ENCODE peak calls at places on chromosomes 6 and 20, in five cellular contexts. D, T, Y, M and P are unnamed samples.

GRCh38 chr6:35686873-35687557 is 1.7 kb downstream of the FKBP5 start:
- DNase-seq in D (no peak), T (no peak), Y (no peak), M (no peak), P (no peak)

GRCh38 chr6:126919947-126920346 is 198.5 kb upstream of the RSPO3 start:
- DNase-seq in D (no peak), T (peak; percentile 58), Y (peak; percentile 79), M (no peak), P (no peak)

GRCh38 chr6:35259194-35259945 is at the start of gene ZNF76:
- DNase-seq in D (peak; percentile 67), T (peak; percentile 87), Y (peak; percentile 93), M (peak; percentile 99), P (peak; percentile 99)

GRCh38 chr6:135212935-135213334 is 31.8 kb downstream of the MYB start:
- DNase-seq in D (no peak), T (no peak), Y (no peak), M (no peak), P (no peak)

GRCh38 chr20:25486377-25486776 is 78.9 kb downstream of the GINS1 start:
- DNase-seq in D (no peak), T (peak; percentile 61), Y (peak; percentile 15), M (peak; percentile 44), P (no peak)

GRCh38 chr20:10064611-10065010 is 29.8 kb downstream of the ANKEF1 start:
- DNase-seq in D (no peak), T (no peak), Y (no peak), M (no peak), P (no peak)

GRCh38 chr6:161038229-161039003 is 46.8 kb downstream of the MAP3K4 start:
- DNase-seq in D (no peak), T (peak; percentile 74), Y (peak; percentile 5), M (peak; percentile 24), P (no peak)

GRCh38 chr6:149939909-149940672 is 1.7 kb upstream of the ULBP2 start:
- DNase-seq in D (no peak), T (no peak), Y (no peak), M (no peak), P (no peak)

GRCh38 chr6:3369985-3370360 is 86.9 kb downstream of the SLC22A23 start:
- DNase-seq in D (no peak), T (no peak), Y (no peak), M (no peak), P (no peak)

GRCh38 chr6:162940426-162940825 is 212.7 kb downstream of the PACRG start:
- DNase-seq in D (no peak), T (no peak), Y (no peak), M (no peak), P (no peak)

GRCh38 chr6:108564178-108564577 is 3.5 kb downstream of the FOXO3 start:
- DNase-seq in D (no peak), T (no peak), Y (peak; percentile 48), M (no peak), P (no peak)

GRCh38 chr6:43969158-43969981 is 157.9 kb downstream of the MRPL14 start:
- DNase-seq in D (no peak), T (no peak), Y (no peak), M (no peak), P (no peak)

GRCh38 chr6:21325201-21325856 is 268.2 kb upstream of the SOX4 start:
- DNase-seq in D (no peak), T (no peak), Y (no peak), M (no peak), P (no peak)

GRCh38 chr6:144248470-144249301 is 36.4 kb upstream of the UTRN start:
- DNase-seq in D (no peak), T (peak; percentile 62), Y (no peak), M (no peak), P (no peak)

GRCh38 chr6:158559895-158560786 is at the start of gene TMEM181:
- DNase-seq in D (peak; percentile 9), T (no peak), Y (peak; percentile 80), M (peak; percentile 89), P (peak; percentile 87)

GRCh38 chr6:15073344-15073789 is 172.5 kb upstream of the JARID2 start:
- DNase-seq in D (no peak), T (no peak), Y (no peak), M (no peak), P (no peak)

GRCh38 chr6:139597781-139598368 is 223.4 kb upstream of the CITED2 start:
- DNase-seq in D (no peak), T (peak; percentile 88), Y (peak; percentile 18), M (peak; percentile 51), P (peak; percentile 78)

GRCh38 chr6:30763618-30764489 is 19.5 kb upstream of the IER3 start:
- DNase-seq in D (no peak), T (no peak), Y (peak; percentile 97), M (no peak), P (peak; percentile 73)

GRCh38 chr20:430091-430999 is 22.2 kb downstream of the RBCK1 start:
- DNase-seq in D (no peak), T (no peak), Y (no peak), M (no peak), P (no peak)

GRCh38 chr6:154206984-154207383 is 149.6 kb downstream of the IPCEF1 start:
- DNase-seq in D (no peak), T (no peak), Y (no peak), M (no peak), P (no peak)

GRCh38 chr6:107823047-107823557 is 1.0 kb downstream of the SCML4 start:
- DNase-seq in D (no peak), T (no peak), Y (no peak), M (no peak), P (no peak)

GRCh38 chr6:118968416-118968815 is 33.5 kb upstream of the MCM9 start:
- DNase-seq in D (no peak), T (no peak), Y (peak; percentile 44), M (no peak), P (no peak)

GRCh38 chr6:46914279-46914810 is 7.4 kb downstream of the ADGRF5 start:
- DNase-seq in D (no peak), T (no peak), Y (peak; percentile 96), M (no peak), P (no peak)

GRCh38 chr20:57770852-57771746 is 61.3 kb upstream of the PMEPA1 start:
- DNase-seq in D (no peak), T (no peak), Y (no peak), M (no peak), P (peak; percentile 37)

GRCh38 chr6:42046491-42047219 is 3.7 kb upstream of the TAF8 start:
- DNase-seq in D (no peak), T (no peak), Y (peak; percentile 36), M (no peak), P (no peak)

GRCh38 chr6:38004908-38005307 is 185.4 kb downstream of the ZFAND3 start:
- DNase-seq in D (no peak), T (no peak), Y (no peak), M (no peak), P (no peak)

GRCh38 chr6:166459906-166460305 is 77.2 kb upstream of the MPC1 start:
- DNase-seq in D (no peak), T (no peak), Y (no peak), M (no peak), P (no peak)

GRCh38 chr6:166459272-166459671 is 76.5 kb upstream of the MPC1 start:
- DNase-seq in D (no peak), T (no peak), Y (no peak), M (no peak), P (no peak)

GRCh38 chr6:166453651-166454050 is 70.9 kb upstream of the MPC1 start:
- DNase-seq in D (no peak), T (no peak), Y (no peak), M (no peak), P (no peak)

GRCh38 chr6:166454692-166455515 is 72.2 kb upstream of the MPC1 start:
- DNase-seq in D (no peak), T (no peak), Y (no peak), M (no peak), P (no peak)

DNA sequence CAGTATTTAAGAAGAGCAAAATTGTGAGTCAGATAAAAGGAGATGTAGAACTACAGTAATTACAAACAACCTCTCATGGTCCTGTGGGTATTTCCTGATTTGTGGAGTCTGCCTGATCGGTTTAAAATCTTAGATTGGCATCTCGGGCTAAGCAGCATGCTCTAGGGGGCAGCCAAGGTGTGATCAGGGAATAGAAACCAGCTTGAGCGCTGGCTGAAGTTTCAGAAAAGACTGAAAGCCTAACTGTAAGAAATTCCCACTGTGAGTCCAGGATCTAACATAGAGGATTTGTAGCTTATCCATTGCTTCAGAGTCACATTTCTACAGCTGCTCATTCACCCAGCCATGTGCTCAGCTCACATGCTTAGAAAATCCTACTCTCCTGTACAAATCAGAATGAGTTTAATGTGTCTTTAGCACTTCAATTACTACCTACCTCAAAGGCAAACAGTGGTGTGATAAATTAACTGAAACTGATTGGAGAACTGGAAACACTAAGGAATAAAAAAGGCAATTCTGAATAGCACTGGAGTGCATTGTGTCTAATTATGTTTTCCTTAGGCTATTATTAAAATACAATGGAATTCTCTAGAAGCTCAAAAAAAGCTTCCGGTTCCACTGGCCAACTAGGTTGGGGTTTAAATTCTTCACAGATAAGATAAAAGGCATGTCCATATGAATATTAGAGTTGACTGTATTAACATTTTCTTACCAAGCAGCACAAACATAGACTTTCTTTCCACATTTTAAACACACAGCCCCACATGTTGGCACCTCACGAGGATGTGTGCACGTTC is 73.8 kb upstream of the MPC1 start:
- DNase-seq in D (no peak), T (peak; percentile 2), Y (peak; percentile 68), M (no peak), P (no peak)
- TF ChIP-seq CTCF in D (no peak), T (peak; percentile 30), Y (peak; percentile 24), M (peak; percentile 40), P (peak; percentile 40)

GRCh38 chr6:152478377-152479010 is 158.7 kb downstream of the SYNE1 start:
- DNase-seq in D (no peak), T (no peak), Y (no peak), M (no peak), P (no peak)
- TF ChIP-seq CTCF in D (no peak), T (no peak), Y (no peak), M (no peak), P (no peak)

GRCh38 chr6:105896821-105897095 is 189.4 kb upstream of the PRDM1 start:
- DNase-seq in D (no peak), T (no peak), Y (no peak), M (no peak), P (peak; percentile 71)
- TF ChIP-seq CTCF in D (no peak), T (no peak), Y (no peak), M (no peak), P (no peak)

DNA sequence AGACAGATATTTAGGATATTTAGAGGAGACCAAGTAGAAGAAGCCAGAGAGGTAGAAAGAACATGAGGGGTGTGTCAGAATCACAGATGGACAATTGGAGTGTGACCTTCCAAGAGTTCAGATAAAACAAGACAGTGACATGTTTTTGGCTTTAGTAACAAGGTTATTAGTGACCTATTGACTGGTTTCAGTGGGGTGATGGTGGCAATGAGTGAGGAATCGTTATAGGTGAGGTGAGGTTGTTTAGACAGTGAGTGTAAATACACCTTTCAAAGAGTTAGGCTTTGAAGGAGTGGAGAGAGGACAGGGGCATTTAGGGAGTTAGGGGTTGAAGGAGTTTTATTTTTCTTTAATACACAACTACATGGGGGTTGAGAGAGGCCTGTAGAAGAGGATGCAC is 3.2 kb downstream of the SNRNP48 start:
- DNase-seq in D (no peak), T (no peak), Y (no peak), M (no peak), P (no peak)
- TF ChIP-seq CTCF in D (no peak), T (no peak), Y (no peak), M (no peak), P (no peak)

GRCh38 chr6:55943329-55943728 is 67.9 kb upstream of the BMP5 start:
- DNase-seq in D (no peak), T (no peak), Y (no peak), M (no peak), P (no peak)

GRCh38 chr6:55937227-55937626 is 61.8 kb upstream of the BMP5 start:
- DNase-seq in D (no peak), T (no peak), Y (no peak), M (no peak), P (no peak)

GRCh38 chr6:55941713-55942112 is 66.3 kb upstream of the BMP5 start:
- DNase-seq in D (no peak), T (no peak), Y (peak; percentile 11), M (no peak), P (no peak)
- TF ChIP-seq CTCF in D (no peak), T (no peak), Y (no peak), M (peak; percentile 27), P (no peak)